ENCODE peak calls at places on chromosomes 7 and 10, in five cellular contexts. L is left ventricle myocardium inferior, O is neural progenitor cell, F is sigmoid colon, N is IMR-90. U is an unnamed sample.

GRCh38 chr7:112649560-112649959 is 140.6 kb downstream of the TMEM168 start:
- DNase-seq in L (no peak), O (no peak), F (no peak), N (no peak), U (no peak)

GRCh38 chr10:26994743-26995142 is 105.6 kb downstream of the ANKRD26 start:
- DNase-seq in L (no peak), O (no peak), F (no peak), N (no peak), U (no peak)

GRCh38 chr7:135803143-135803542 is 54.5 kb upstream of the FAM180A start:
- DNase-seq in L (no peak), O (no peak), F (no peak), N (no peak), U (no peak)

GRCh38 chr7:47351233-47352154 is 230.4 kb downstream of the TNS3 start:
- DNase-seq in L (no peak), O (peak; percentile 38), F (no peak), N (no peak), U (no peak)

GRCh38 chr10:124249196-124249595 is 155.8 kb upstream of the CHST15 start:
- DNase-seq in L (no peak), O (no peak), F (no peak), N (no peak), U (no peak)

GRCh38 chr7:119123326-119123725 is 898.8 kb downstream of the ANKRD7 start:
- DNase-seq in L (no peak), O (no peak), F (no peak), N (no peak), U (no peak)

GRCh38 chr7:98278936-98279335 is 2.5 kb upstream of the BRI3 start:
- DNase-seq in L (no peak), O (no peak), F (no peak), N (no peak), U (no peak)

GRCh38 chr7:337567-337951 is 47.6 kb downstream of the FOXL3 start:
- DNase-seq in L (no peak), O (no peak), F (no peak), N (no peak), U (no peak)

GRCh38 chr10:58951750-58952149 is 224.7 kb upstream of the PHYHIPL start:
- DNase-seq in L (no peak), O (no peak), F (no peak), N (no peak), U (no peak)

GRCh38 chr7:130380121-130380860 is at the start of gene CPA1:
- DNase-seq in L (no peak), O (no peak), F (no peak), N (no peak), U (no peak)

GRCh38 chr7:46630031-46630430 is 709.0 kb upstream of the IGFBP3 start:
- DNase-seq in L (no peak), O (no peak), F (no peak), N (peak; percentile 84), U (no peak)

GRCh38 chr7:108253275-108254044 is 123.3 kb upstream of the LAMB4 start:
- DNase-seq in L (no peak), O (no peak), F (no peak), N (no peak), U (no peak)

GRCh38 chr10:24465899-24466615 is 257.1 kb downstream of the KIAA1217 start:
- DNase-seq in L (no peak), O (no peak), F (no peak), N (peak; percentile 96), U (peak; percentile 69)

GRCh38 chr7:30755384-30756154 is 3.6 kb downstream of the INMT start:
- DNase-seq in L (peak; percentile 83), O (no peak), F (peak; percentile 93), N (peak; percentile 25), U (no peak)

GRCh38 chr10:37654466-37654865 is 202.9 kb downstream of the ZNF248 start:
- DNase-seq in L (no peak), O (no peak), F (no peak), N (no peak), U (no peak)

GRCh38 chr10:59240581-59241183 is 64.2 kb downstream of the PHYHIPL start:
- DNase-seq in L (no peak), O (peak; percentile 59), F (no peak), N (peak; percentile 55), U (no peak)

GRCh38 chr7:43570688-43571365 is 12.1 kb upstream of the STK17A start:
- DNase-seq in L (no peak), O (no peak), F (no peak), N (no peak), U (no peak)

GRCh38 chr7:41188163-41189130 is 514.4 kb downstream of the INHBA start:
- DNase-seq in L (no peak), O (no peak), F (no peak), N (peak; percentile 88), U (no peak)

GRCh38 chr10:123427386-123427785 is 238.8 kb upstream of the GPR26 start:
- DNase-seq in L (no peak), O (no peak), F (no peak), N (no peak), U (no peak)

GRCh38 chr7:158125721-158126120 is 461.9 kb downstream of the PTPRN2 start:
- DNase-seq in L (no peak), O (no peak), F (peak; percentile 44), N (no peak), U (no peak)

GRCh38 chr7:157771-158251 is 34.6 kb upstream of the FAM20C start:
- DNase-seq in L (no peak), O (no peak), F (no peak), N (no peak), U (peak; percentile 33)

GRCh38 chr10:53463539-53463938 is 691.0 kb upstream of the MBL2 start:
- DNase-seq in L (no peak), O (peak; percentile 15), F (no peak), N (no peak), U (no peak)

GRCh38 chr10:79250259-79250658 is 97.0 kb upstream of the PPIF start:
- DNase-seq in L (peak; percentile 62), O (no peak), F (no peak), N (no peak), U (peak; percentile 54)
- H3K4me1 ChIP-seq in L (peaks cover 99% of the 10 kb centered on the region), O (peaks cover 8% of the 10 kb centered on the region), F (peaks cover 97% of the 10 kb centered on the region), N (peaks cover 19% of the 10 kb centered on the region), U (peaks cover 20% of the 10 kb centered on the region)

DNA sequence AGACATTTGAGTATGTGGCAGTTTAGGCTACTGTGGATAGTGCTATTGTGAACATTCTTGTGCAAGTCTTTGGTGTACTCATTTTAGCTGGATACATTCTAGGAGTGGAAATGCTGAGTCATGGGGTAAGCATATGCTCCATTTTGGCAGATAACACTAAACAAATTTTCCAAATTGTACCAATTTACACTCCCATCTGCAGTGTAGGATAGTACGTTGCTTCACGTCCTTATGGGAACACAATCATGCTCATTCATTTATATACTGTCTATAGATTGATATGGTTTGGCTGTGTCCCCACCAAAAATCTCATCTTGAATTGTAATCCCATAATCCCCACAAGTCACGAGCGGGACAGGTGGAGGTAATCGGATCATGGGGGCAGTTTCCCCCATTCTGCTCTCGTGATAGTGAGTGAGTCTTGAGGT is 25.7 kb downstream of the RNF216 start:
- DNase-seq in L (no peak), O (no peak), F (no peak), N (peak; percentile 80), U (no peak)
- H3K36me3 ChIP-seq in L (peaks cover 61% of the 10 kb centered on the region), O (peaks cover 6% of the 10 kb centered on the region), F (peaks cover 42% of the 10 kb centered on the region), N (peaks cover 25% of the 10 kb centered on the region), U (no peaks in the 10 kb centered on the region)

GRCh38 chr10:48478469-48478868 is 126.4 kb downstream of the ARHGAP22 start:
- DNase-seq in L (no peak), O (no peak), F (no peak), N (no peak), U (no peak)

GRCh38 chr10:48474764-48475365 is 130.0 kb downstream of the ARHGAP22 start:
- DNase-seq in L (no peak), O (no peak), F (no peak), N (no peak), U (no peak)

GRCh38 chr10:48475943-48476278 is 129.0 kb downstream of the ARHGAP22 start:
- DNase-seq in L (no peak), O (no peak), F (peak; percentile 50), N (no peak), U (no peak)

GRCh38 chr10:48477181-48477580 is 127.7 kb downstream of the ARHGAP22 start:
- DNase-seq in L (no peak), O (no peak), F (no peak), N (no peak), U (no peak)

DNA sequence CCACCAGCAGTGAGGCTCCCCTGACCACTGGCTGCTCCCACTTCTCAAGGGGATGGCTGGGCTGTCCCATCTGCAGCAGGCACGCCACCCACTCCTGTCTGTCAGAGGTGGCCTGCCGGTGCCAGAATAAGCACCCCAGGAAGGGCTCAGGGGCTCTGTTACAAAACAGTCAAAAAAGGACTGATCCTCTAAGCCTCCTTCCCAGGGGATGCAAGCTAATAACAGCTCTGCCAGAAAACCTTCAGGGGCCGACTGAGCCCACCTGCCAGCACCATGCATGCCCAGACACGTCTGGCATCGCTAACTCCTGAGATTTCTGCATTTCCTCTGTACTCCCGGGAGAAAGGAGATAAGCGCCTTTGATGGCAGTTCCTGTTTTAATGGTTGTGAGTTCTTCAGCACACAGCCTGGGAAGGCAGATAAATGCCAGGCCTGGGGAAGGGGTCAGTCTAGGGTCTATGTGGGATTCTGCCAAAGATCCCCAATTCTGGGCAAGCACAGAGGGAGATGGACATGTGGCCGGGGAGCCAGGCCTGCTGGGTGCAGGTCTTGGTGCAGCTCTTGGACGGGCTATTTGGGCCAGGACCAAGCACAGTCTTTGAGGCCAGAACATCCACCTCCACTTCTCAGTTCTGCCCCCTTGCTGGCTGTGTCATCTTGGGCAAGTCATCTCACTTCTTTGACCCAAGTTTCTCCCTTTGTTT is 128.4 kb downstream of the ARHGAP22 start:
- DNase-seq in L (no peak), O (no peak), F (peak; percentile 57), N (no peak), U (no peak)
- H3K4me3 ChIP-seq in L (no peak overlapping the region), O (no peak overlapping the region), F (no peak overlapping the region), N (no peak overlapping the region), U (no peak overlapping the region)

DNA sequence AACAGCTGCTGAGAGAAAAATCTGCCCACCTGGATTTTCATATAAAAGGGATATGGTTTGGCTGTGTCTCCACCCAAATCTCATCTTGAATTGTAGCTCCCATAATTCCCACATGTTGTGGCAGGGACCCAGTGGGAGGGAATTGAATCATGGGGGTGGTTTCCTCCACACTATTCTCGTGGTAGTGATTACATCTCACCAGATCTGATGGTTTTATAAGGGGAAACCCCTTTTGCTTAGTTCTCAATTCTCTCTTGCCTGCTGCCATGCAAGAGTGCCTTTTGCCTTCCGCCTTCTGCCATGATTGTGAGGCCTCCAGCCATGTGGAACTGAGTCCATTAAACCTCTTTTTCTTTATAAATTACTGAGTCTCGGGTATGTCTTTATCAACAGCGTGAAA is 20.8 kb upstream of the MKI67 start:
- DNase-seq in L (no peak), O (no peak), F (no peak), N (no peak), U (no peak)
- H3K4me1 ChIP-seq in L (peaks cover 5% of the 10 kb centered on the region), O (peaks cover 6% of the 10 kb centered on the region), F (peaks cover 6% of the 10 kb centered on the region), N (peaks cover 2% of the 10 kb centered on the region), U (no peaks in the 10 kb centered on the region)

GRCh38 chr10:114507449-114507848 is 103.1 kb upstream of the AFAP1L2 start:
- DNase-seq in L (peak; percentile 69), O (no peak), F (no peak), N (no peak), U (peak; percentile 93)
- H3K36me3 ChIP-seq in L (peaks cover 20% of the 10 kb centered on the region), O (no peaks in the 10 kb centered on the region), F (no peaks in the 10 kb centered on the region), N (no peaks in the 10 kb centered on the region), U (no peaks in the 10 kb centered on the region)

U was measured in mucosa of descending colon.